ENCODE peak calls at places on chromosomes 6 and 20, in nine cellular contexts. M is hippocampal formation; C is AG04450; I is fibroblast of pulmonary artery; Z is endothelial cell of umbilical vein; R is progenitor cell of endocrine pancreas; K is NCI-H510A treated with DMSO at 0.1 percent for 48 hours; B is stimulated activated CD8-positive, alpha-beta memory T cell treated with anti-CD3 and anti-CD28 coated beads, Interleukin-4, amount 100 ng/mL, for 1 hour; H is ureter. T is an unnamed sample.
A peak's percentile ranks its signal among the peaks of the same experiment; 100 is the strongest.

GRCh38 chr6:113774122-113774835 is 82.9 kb upstream of the MARCKS start:
- DNase-seq in M (no peak), C (peak; percentile 15), I (peak; percentile 58), Z (peak; percentile 12), R (no peak), K (no peak), B (no peak), H (no peak), T (no peak)

GRCh38 chr20:3547906-3548305 is 77.1 kb downstream of the ATRN start:
- DNase-seq in M (no peak), C (no peak), I (no peak), Z (no peak), R (no peak), K (no peak), B (no peak), H (no peak), T (no peak)

GRCh38 chr20:57582432-57583288 is 21.8 kb downstream of the PCK1 start:
- DNase-seq in M (no peak), C (peak; percentile 8), I (peak; percentile 34), Z (peak; percentile 86), R (no peak), K (no peak), B (no peak), H (peak; percentile 63), T (no peak)

GRCh38 chr6:130676077-130676772 is 151.0 kb upstream of the SMLR1 start:
- DNase-seq in M (no peak), C (no peak), I (no peak), Z (no peak), R (no peak), K (no peak), B (no peak), H (no peak), T (no peak)

GRCh38 chr6:52610745-52611355 is 34.0 kb upstream of the TRAM2 start:
- DNase-seq in M (no peak), C (no peak), I (no peak), Z (no peak), R (no peak), K (no peak), B (no peak), H (no peak), T (no peak)

GRCh38 chr20:34055290-34055689 is 56.8 kb downstream of the EIF2S2 start:
- DNase-seq in M (no peak), C (no peak), I (no peak), Z (peak; percentile 2), R (no peak), K (no peak), B (no peak), H (no peak), T (no peak)

GRCh38 chr20:63538204-63539091 is 1.3 kb upstream of the PTK6 start:
- DNase-seq in M (no peak), C (no peak), I (peak; percentile 38), Z (no peak), R (no peak), K (no peak), B (no peak), H (peak; percentile 94), T (no peak)

GRCh38 chr20:19260412-19261090 is 48.1 kb downstream of the SLC24A3 start:
- DNase-seq in M (no peak), C (no peak), I (no peak), Z (no peak), R (no peak), K (peak; percentile 79), B (no peak), H (peak; percentile 43), T (no peak)

GRCh38 chr20:10902836-10903410 is 229.1 kb upstream of the JAG1 start:
- DNase-seq in M (no peak), C (no peak), I (peak; percentile 51), Z (no peak), R (no peak), K (no peak), B (no peak), H (no peak), T (no peak)

GRCh38 chr6:45569210-45569945 is 191.6 kb upstream of the SUPT3H start:
- DNase-seq in M (no peak), C (no peak), I (no peak), Z (no peak), R (no peak), K (peak; percentile 8), B (no peak), H (no peak), T (no peak)

GRCh38 chr20:34024733-34025351 is 31.1 kb downstream of the RALY start:
- DNase-seq in M (no peak), C (no peak), I (no peak), Z (no peak), R (no peak), K (peak; percentile 32), B (no peak), H (no peak), T (no peak)

GRCh38 chr6:146697921-146698320 is 99.1 kb downstream of the ADGB start:
- DNase-seq in M (no peak), C (no peak), I (peak; percentile 43), Z (no peak), R (no peak), K (no peak), B (no peak), H (no peak), T (no peak)

GRCh38 chr6:133548409-133548808 is 307.3 kb downstream of the EYA4 start:
- DNase-seq in M (no peak), C (peak; percentile 70), I (peak; percentile 78), Z (no peak), R (no peak), K (no peak), B (no peak), H (no peak), T (no peak)

GRCh38 chr20:31974975-31975481 is 7.1 kb downstream of the XKR7 start:
- DNase-seq in M (no peak), C (no peak), I (no peak), Z (no peak), R (no peak), K (no peak), B (no peak), H (no peak), T (no peak)

GRCh38 chr6:3794092-3794491 is 42.6 kb upstream of the PXDC1 start:
- DNase-seq in M (no peak), C (no peak), I (no peak), Z (no peak), R (no peak), K (no peak), B (no peak), H (no peak), T (no peak)

GRCh38 chr6:105015482-105015881 is 58.6 kb downstream of the LIN28B start:
- DNase-seq in M (no peak), C (peak; percentile 3), I (peak; percentile 39), Z (no peak), R (no peak), K (no peak), B (no peak), H (no peak), T (no peak)

GRCh38 chr6:69232506-69233194 is 564.2 kb downstream of the LMBRD1 start:
- DNase-seq in M (peak; percentile 54), C (peak; percentile 18), I (peak; percentile 76), Z (peak; percentile 15), R (peak; percentile 82), K (peak; percentile 45), B (no peak), H (peak; percentile 85), T (no peak)

GRCh38 chr20:63622732-63623131 is 4.2 kb downstream of the GMEB2 start:
- DNase-seq in M (no peak), C (no peak), I (no peak), Z (no peak), R (no peak), K (no peak), B (no peak), H (no peak), T (no peak)

GRCh38 chr20:34579191-34579661 is 20.7 kb downstream of the MAP1LC3A start:
- DNase-seq in M (peak; percentile 81), C (no peak), I (peak; percentile 86), Z (peak; percentile 83), R (no peak), K (no peak), B (no peak), H (peak; percentile 66), T (no peak)

GRCh38 chr6:2945069-2945452 is 26.3 kb downstream of the SERPINB6 start:
- DNase-seq in M (no peak), C (no peak), I (no peak), Z (no peak), R (no peak), K (no peak), B (no peak), H (peak; percentile 35), T (no peak)

GRCh38 chr20:13231031-13231752 is 10.1 kb downstream of the ISM1 start:
- DNase-seq in M (no peak), C (no peak), I (no peak), Z (no peak), R (no peak), K (no peak), B (peak; percentile 21), H (no peak), T (no peak)

GRCh38 chr20:16581241-16581640 is 8.0 kb upstream of the KIF16B start:
- DNase-seq in M (no peak), C (no peak), I (no peak), Z (no peak), R (no peak), K (no peak), B (no peak), H (no peak), T (no peak)

GRCh38 chr20:62752671-62753501 is 43.4 kb upstream of the MRGBP start:
- DNase-seq in M (no peak), C (peak; percentile 24), I (peak; percentile 23), Z (no peak), R (no peak), K (no peak), B (no peak), H (no peak), T (no peak)

GRCh38 chr20:41141153-41141815 is 3.9 kb downstream of the PLCG1 start:
- DNase-seq in M (no peak), C (no peak), I (peak; percentile 45), Z (peak; percentile 86), R (no peak), K (no peak), B (no peak), H (no peak), T (no peak)

GRCh38 chr20:37522258-37523011 is 1.4 kb downstream of the NNAT start:
- DNase-seq in M (no peak), C (no peak), I (peak; percentile 39), Z (peak; percentile 44), R (no peak), K (peak; percentile 81), B (no peak), H (no peak), T (no peak)

GRCh38 chr6:33061987-33062386 is 11.5 kb downstream of the HLA-DPA1 start:
- DNase-seq in M (no peak), C (no peak), I (peak; percentile 38), Z (peak; percentile 17), R (no peak), K (no peak), B (no peak), H (no peak), T (no peak)

GRCh38 chr6:3725145-3726015 is 26.1 kb downstream of the PXDC1 start:
- DNase-seq in M (no peak), C (no peak), I (no peak), Z (no peak), R (no peak), K (no peak), B (no peak), H (no peak), T (no peak)

GRCh38 chr6:80607814-80608391 is 501.4 kb downstream of the BCKDHB start:
- DNase-seq in M (no peak), C (peak; percentile 68), I (peak; percentile 93), Z (no peak), R (no peak), K (no peak), B (no peak), H (no peak), T (no peak)

GRCh38 chr20:20955837-20956236 is 150.3 kb downstream of the LINC00237 start:
- DNase-seq in M (no peak), C (no peak), I (no peak), Z (no peak), R (no peak), K (no peak), B (no peak), H (no peak), T (no peak)

GRCh38 chr6:17392978-17393334 is 439 bp upstream of the CAP2 start:
- DNase-seq in M (no peak), C (no peak), I (no peak), Z (no peak), R (no peak), K (no peak), B (no peak), H (no peak), T (no peak)

GRCh38 chr6:116118608-116119007 is 7.3 kb downstream of the COL10A1 start:
- DNase-seq in M (no peak), C (no peak), I (no peak), Z (no peak), R (no peak), K (no peak), B (no peak), H (no peak), T (no peak)